ENCODE peak calls at places on chromosomes 2 and 18, in five cellular contexts. K is transverse colon, O is breast epithelium, G is HCT116, P is heart left ventricle. A is an unnamed sample.

GRCh38 chr18:62044490-62045000 is 142.3 kb downstream of the PIGN start:
- DNase-seq in K (no peak), O (no peak), G (no peak), P (no peak), A (no peak)

GRCh38 chr2:207142461-207142860 is 23.3 kb downstream of the KLF7 start:
- DNase-seq in K (no peak), O (no peak), G (no peak), P (no peak), A (peak)

GRCh38 chr2:201938151-201938815 is 95.4 kb upstream of the FZD7 start:
- DNase-seq in K (no peak), O (no peak), G (no peak), P (no peak), A (no peak)

GRCh38 chr2:230557056-230557455 is 141.1 kb downstream of the SP100 start:
- DNase-seq in K (no peak), O (no peak), G (no peak), P (no peak), A (no peak)

GRCh38 chr2:215022418-215022817 is 116.0 kb downstream of the ABCA12 start:
- DNase-seq in K (no peak), O (no peak), G (no peak), P (no peak), A (no peak)

GRCh38 chr18:31941010-31941809 is 1.7 kb downstream of the TRAPPC8 start:
- DNase-seq in K (no peak), O (no peak), G (no peak), P (no peak), A (no peak)

GRCh38 chr18:38493991-38494559 is 928.5 kb upstream of the CELF4 start:
- DNase-seq in K (no peak), O (no peak), G (no peak), P (no peak), A (no peak)

GRCh38 chr2:237593596-237594310 is 3.2 kb upstream of the RAB17 start:
- DNase-seq in K (no peak), O (no peak), G (no peak), P (peak), A (no peak)

GRCh38 chr18:76459687-76460350 is 35.2 kb downstream of the ZNF516 start:
- DNase-seq in K (no peak), O (peak), G (peak), P (no peak), A (no peak)

GRCh38 chr2:7127687-7128086 is 210.5 kb downstream of the RNF144A start:
- DNase-seq in K (no peak), O (no peak), G (no peak), P (no peak), A (no peak)

GRCh38 chr2:38514603-38515154 is 88.0 kb downstream of the HNRNPLL start:
- DNase-seq in K (no peak), O (no peak), G (no peak), P (no peak), A (no peak)

GRCh38 chr2:151634726-151635467 is 99.4 kb downstream of the NEB start:
- DNase-seq in K (no peak), O (no peak), G (no peak), P (no peak), A (no peak)

GRCh38 chr2:240919786-240920782 is 13.9 kb downstream of the CROCC2 start:
- DNase-seq in K (peak), O (peak), G (no peak), P (peak), A (no peak)

GRCh38 chr2:71736986-71737385 is 283.6 kb downstream of the DYSF start:
- DNase-seq in K (no peak), O (no peak), G (no peak), P (no peak), A (no peak)

GRCh38 chr18:55372205-55372604 is 215.8 kb downstream of the TCF4 start:
- DNase-seq in K (no peak), O (no peak), G (no peak), P (no peak), A (no peak)

GRCh38 chr2:71603311-71603794 is 150.0 kb downstream of the DYSF start:
- DNase-seq in K (peak), O (no peak), G (no peak), P (no peak), A (no peak)

GRCh38 chr18:22674300-22674699 is 256.6 kb upstream of the CTAGE1 start:
- DNase-seq in K (no peak), O (no peak), G (peak), P (no peak), A (no peak)

GRCh38 chr2:240575101-240575965 is 7.0 kb downstream of the RNPEPL1 start:
- DNase-seq in K (no peak), O (no peak), G (no peak), P (no peak), A (no peak)

GRCh38 chr2:27202829-27203228 is 9.0 kb upstream of the ATRAID start:
- DNase-seq in K (no peak), O (no peak), G (no peak), P (no peak), A (no peak)

GRCh38 chr2:182915369-182916326 is 49.2 kb upstream of the FRZB start:
- DNase-seq in K (no peak), O (no peak), G (no peak), P (peak), A (no peak)

GRCh38 chr2:9297807-9298206 is 91.2 kb downstream of the ASAP2 start:
- DNase-seq in K (no peak), O (no peak), G (no peak), P (no peak), A (no peak)

GRCh38 chr18:9115984-9116383 is 13.5 kb downstream of the NDUFV2 start:
- DNase-seq in K (no peak), O (no peak), G (no peak), P (no peak), A (no peak)

GRCh38 chr2:223285505-223286265 is 233.7 kb downstream of the KCNE4 start:
- DNase-seq in K (no peak), O (no peak), G (no peak), P (no peak), A (no peak)

GRCh38 chr2:178874529-178875240 is 67.5 kb upstream of the TTN start:
- DNase-seq in K (no peak), O (no peak), G (no peak), P (no peak), A (no peak)

GRCh38 chr2:59754336-59754735 is 799.1 kb downstream of the BCL11A start:
- DNase-seq in K (no peak), O (no peak), G (no peak), P (no peak), A (peak)

GRCh38 chr2:10538224-10538894 is 90.2 kb upstream of the ODC1 start:
- DNase-seq in K (no peak), O (no peak), G (peak), P (peak), A (no peak)

DNA sequence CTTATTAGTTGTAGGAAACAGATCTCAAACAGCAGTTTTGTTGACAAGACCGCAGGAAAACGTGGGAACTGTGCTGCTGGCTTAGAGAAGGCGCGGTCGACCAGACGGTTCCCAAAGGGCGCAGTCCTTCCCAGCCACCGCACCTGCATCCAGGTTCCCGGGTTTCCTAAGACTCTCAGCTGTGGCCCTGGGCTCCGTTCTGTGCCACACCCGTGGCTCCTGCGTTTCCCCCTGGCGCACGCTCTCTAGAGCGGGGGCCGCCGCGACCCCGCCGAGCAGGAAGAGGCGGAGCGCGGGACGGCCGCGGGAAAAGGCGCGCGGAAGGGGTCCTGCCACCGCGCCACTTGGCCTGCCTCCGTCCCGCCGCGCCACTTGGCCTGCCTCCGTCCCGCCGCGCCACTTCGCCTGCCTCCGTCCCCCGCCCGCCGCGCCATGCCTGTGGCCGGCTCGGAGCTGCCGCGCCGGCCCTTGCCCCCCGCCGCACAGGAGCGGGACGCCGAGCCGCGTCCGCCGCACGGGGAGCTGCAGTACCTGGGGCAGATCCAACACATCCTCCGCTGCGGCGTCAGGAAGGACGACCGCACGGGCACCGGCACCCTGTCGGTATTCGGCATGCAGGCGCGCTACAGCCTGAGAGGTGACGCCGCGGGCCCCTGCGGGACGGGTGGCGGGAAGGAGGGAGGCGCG is at the start of gene TYMS:
- DNase-seq in K (peak), O (no peak), G (peak), P (peak), A (peak)
- TF ChIP-seq POLR2A in K (peak), O (no peak), G (peak), P (no peak), A (no peak)

DNA sequence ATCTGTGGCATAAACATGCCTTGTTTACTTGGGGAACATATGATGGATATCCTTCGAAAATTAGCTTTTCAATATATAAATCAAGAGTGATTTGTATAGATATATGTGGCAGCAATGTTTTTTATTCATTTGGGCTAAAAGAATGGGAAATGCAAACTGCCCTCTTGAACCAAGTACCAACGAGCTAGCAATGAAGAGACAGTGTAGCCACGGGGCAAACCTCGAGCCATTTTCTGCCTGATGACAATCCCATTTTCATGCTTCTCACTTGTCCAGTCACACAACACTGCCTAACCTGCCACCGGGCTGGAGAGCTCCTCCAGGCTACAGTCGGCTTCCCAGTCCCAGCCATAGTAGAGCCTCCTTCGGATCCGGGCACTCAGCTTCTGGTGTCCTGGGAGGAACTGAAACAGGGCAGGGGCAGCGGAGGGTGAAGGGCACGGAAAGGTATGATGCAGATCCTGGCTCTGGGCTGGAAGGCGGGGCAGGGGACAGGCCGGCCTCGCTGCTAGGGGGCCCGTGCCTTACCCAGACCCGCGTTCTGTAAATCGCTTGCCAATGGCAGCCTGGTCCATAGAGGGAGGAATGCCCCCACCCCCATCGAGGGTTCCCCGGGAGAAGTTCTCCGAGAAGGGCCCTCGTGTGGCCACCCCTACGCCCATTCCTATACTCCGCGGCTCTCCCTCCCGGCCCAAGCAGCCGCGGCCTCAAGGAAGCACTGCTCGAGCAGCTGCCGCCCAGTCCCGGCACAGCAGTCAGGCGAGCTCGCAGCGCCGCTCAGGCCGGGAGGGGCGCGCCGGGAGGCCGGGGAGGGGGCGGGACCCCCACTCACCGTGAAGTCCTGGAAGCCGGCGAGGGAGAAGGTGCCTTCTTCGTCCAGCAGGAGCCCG is 552 bp downstream of the CNPPD1 start:
- DNase-seq in K (peak), O (peak), G (no peak), P (peak), A (peak)
- TF ChIP-seq POLR2A in K (no peak), O (no peak), G (no peak), P (no peak), A (no peak)

DNA sequence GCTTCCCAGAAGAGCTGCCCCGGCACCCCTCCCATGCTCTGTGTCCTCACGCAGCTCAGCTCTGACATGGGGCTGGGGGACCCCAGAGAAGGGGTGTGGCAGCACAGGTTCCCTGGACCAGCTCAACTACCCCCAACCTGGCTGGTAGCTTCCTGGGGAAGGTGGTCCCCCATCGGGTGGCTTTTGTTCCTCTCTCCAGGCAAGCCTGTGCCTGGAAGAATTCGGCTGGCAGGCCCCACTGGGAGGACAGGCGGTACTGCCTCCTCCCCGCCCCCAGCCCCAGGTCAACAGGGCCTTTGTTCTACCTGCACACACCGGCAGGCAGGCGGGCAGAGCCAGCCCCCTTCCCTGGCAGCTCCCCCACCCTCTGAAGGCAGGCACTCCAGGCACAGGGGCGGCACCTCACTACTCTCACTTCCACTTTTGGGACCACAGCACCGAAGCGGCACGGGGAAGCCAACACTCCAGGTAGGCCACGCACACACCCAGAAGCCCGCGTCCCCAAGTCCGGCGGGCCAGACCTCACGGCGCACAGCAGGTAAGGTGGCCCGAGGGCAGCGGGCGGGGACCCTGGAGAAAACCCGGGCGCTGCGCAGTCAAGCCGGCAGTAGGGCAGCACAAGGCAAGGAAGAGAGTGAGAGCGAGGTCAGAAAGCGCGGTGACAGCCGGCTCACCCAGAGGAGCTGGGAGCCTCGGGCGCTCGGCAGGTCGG is 1.3 kb downstream of the HS6ST1 start:
- DNase-seq in K (peak), O (peak), G (no peak), P (no peak), A (peak)
- TF ChIP-seq POLR2A in K (no peak), O (no peak), G (no peak), P (no peak), A (no peak)

DNA sequence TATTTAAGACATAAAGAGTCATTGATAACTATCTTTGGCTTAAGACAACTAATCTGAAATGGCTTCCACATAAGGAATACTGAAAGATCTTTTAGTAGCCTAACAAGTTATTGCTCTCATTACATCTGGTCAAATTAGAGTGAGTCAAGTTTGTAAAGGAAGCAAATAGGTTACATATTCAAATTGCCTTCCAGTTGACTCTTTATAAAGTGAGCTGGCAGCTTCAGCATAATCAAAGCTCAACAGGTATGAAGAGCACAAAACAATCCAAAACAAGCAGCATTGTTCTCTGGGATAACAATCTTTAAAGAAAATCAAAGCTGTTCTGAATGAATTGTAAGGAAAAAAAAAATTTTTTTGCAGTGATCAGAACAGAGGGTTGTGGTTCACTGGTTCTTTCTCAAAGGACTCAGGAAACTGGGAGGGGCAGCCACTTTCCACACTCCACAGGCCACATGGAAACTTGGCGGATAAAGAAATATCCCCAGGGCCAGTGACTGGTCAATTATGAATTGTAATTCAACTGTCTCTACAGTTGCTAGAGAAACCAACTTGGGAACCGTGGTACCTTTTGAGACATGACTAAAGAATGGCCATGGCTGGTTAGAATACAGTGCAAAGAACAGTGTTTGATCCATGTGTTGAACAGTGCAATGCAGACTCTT is 369.3 kb upstream of the KCNH7 start:
- DNase-seq in K (no peak), O (no peak), G (no peak), P (no peak), A (no peak)
- TF ChIP-seq POLR2A in K (no peak), O (no peak), G (no peak), P (no peak), A (no peak)

GRCh38 chr2:17296676-17297075 is 221.6 kb downstream of the RAD51AP2 start:
- DNase-seq in K (no peak), O (no peak), G (no peak), P (no peak), A (no peak)
- TF ChIP-seq POLR2A in K (no peak), O (no peak), G (no peak), P (no peak), A (no peak)

A was measured in erythroblast.